ENCODE peak calls at places on chromosome 10, in six cellular contexts. K, J, M, D, H and B are unnamed samples.
A peak's percentile ranks its signal among the peaks of the same experiment; 100 is the strongest.

GRCh38 chr10:133131053-133131452 is 29.0 kb upstream of the KNDC1 start:
- DNase-seq in M (no peak), J (no peak), K (no peak), H (no peak), D (no peak), B (no peak)

GRCh38 chr10:16652154-16652553 is 130.5 kb upstream of the C1QL3 start:
- DNase-seq in H (no peak), K (peak; percentile 11), J (no peak), M (no peak), D (no peak), B (no peak)

GRCh38 chr10:81031774-81032173 is 494.1 kb downstream of the SH2D4B start:
- DNase-seq in H (no peak), M (no peak), K (no peak), J (no peak), D (no peak), B (no peak)

GRCh38 chr10:49627644-49628247 is 13.9 kb downstream of the CHAT start:
- DNase-seq in M (no peak), D (no peak), K (no peak), J (no peak), H (no peak), B (no peak)

GRCh38 chr10:132111871-132112341 is 46.2 kb downstream of the JAKMIP3 start:
- DNase-seq in D (peak; percentile 0), K (no peak), J (peak; percentile 80), M (no peak), H (peak; percentile 11), B (no peak)

GRCh38 chr10:101319241-101319915 is 34.6 kb upstream of the BTRC start:
- DNase-seq in J (no peak), K (peak; percentile 25), M (no peak), D (peak; percentile 25), H (no peak), B (no peak)

GRCh38 chr10:132421377-132422168 is 24.6 kb downstream of the PWWP2B start:
- DNase-seq in D (no peak), H (peak; percentile 78), J (no peak), M (no peak), K (no peak), B (peak; percentile 83)

GRCh38 chr10:13942030-13942429 is 355.3 kb downstream of the PRPF18 start:
- DNase-seq in M (no peak), H (no peak), J (no peak), D (no peak), K (no peak), B (no peak)

GRCh38 chr10:29794776-29795635 is 160.2 kb upstream of the SVIL start:
- DNase-seq in K (no peak), H (no peak), M (no peak), J (no peak), D (no peak), B (no peak)

GRCh38 chr10:73058057-73058591 is 38.5 kb downstream of the P4HA1 start:
- DNase-seq in H (no peak), J (no peak), K (no peak), D (no peak), M (no peak), B (no peak)

GRCh38 chr10:23203369-23204325 is 11.5 kb downstream of the PTF1A start:
- DNase-seq in J (no peak), H (no peak), M (no peak), K (no peak), D (no peak), B (no peak)

GRCh38 chr10:4043897-4044296 is 258.9 kb upstream of the KLF6 start:
- DNase-seq in M (no peak), H (no peak), K (no peak), J (no peak), D (no peak), B (no peak)

GRCh38 chr10:50963063-50963462 is 77.6 kb upstream of the A1CF start:
- DNase-seq in M (no peak), K (no peak), H (no peak), J (no peak), D (no peak), B (no peak)

GRCh38 chr10:71835671-71836593 is 15.1 kb downstream of the PSAP start:
- DNase-seq in D (peak; percentile 48), M (peak; percentile 84), J (peak; percentile 90), H (peak; percentile 58), K (peak; percentile 99), B (peak; percentile 89)

GRCh38 chr10:128325788-128326187 is 199.6 kb upstream of the MKI67 start:
- DNase-seq in H (no peak), M (no peak), K (no peak), D (no peak), J (no peak), B (no peak)

GRCh38 chr10:28533571-28534304 is 820 bp downstream of the WAC start:
- DNase-seq in M (peak; percentile 57), J (no peak), H (peak; percentile 77), D (peak; percentile 73), K (peak; percentile 34), B (peak; percentile 80)

GRCh38 chr10:59434463-59435326 is 72.3 kb upstream of the FAM13C start:
- DNase-seq in K (peak; percentile 63), H (no peak), J (no peak), D (no peak), M (no peak), B (no peak)

GRCh38 chr10:44858017-44858371 is 53.1 kb upstream of the TMEM72 start:
- DNase-seq in D (no peak), J (no peak), K (no peak), M (no peak), H (no peak), B (no peak)
- TF ChIP-seq CTCF in D (no peak), J (peak; percentile 16), K (no peak), M (peak; percentile 3), H (peak; percentile 7), B (no peak)

GRCh38 chr10:112361951-112362770 is 11.8 kb upstream of the ACSL5 start:
- DNase-seq in M (no peak), J (no peak), H (peak; percentile 53), D (peak; percentile 19), K (peak; percentile 80), B (peak; percentile 68)
- TF ChIP-seq CTCF in M (no peak), J (no peak), H (no peak), D (no peak), K (peak; percentile 25), B (no peak)

GRCh38 chr10:5639066-5639465 is 27.3 kb downstream of the ASB13 start:
- DNase-seq in M (no peak), K (no peak), D (no peak), J (no peak), H (no peak), B (no peak)
- TF ChIP-seq CTCF in M (no peak), K (no peak), D (no peak), J (no peak), H (no peak), B (no peak)

DNA sequence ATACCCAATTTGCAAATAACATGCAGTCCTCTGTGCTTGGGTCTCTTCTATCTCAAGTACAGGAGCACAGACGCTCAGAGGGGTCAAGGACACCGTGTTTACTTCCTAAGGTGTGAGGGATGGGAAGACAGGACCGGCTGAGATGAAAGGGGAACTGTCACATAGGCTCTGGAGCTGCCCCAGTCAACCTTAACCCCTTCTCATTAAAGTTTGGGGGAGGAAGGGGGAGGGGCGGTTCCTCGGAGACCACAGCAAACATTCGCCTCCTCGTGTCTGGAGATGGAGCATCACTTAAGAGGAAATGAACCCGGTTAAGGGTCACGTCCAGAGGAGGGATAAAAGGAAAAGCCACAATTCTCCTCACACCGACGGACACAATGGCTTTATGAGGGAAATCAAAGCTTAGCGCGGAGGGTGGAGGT is 1.1 kb downstream of the SH3PXD2A start:
- DNase-seq in D (peak; percentile 66), K (peak; percentile 69), M (no peak), H (no peak), J (no peak), B (no peak)
- TF ChIP-seq CTCF in D (no peak), K (no peak), M (no peak), H (no peak), J (no peak), B (peak; percentile 4)

GRCh38 chr10:96500050-96500449 is 13.7 kb downstream of the TLL2 start:
- DNase-seq in D (no peak), J (no peak), M (no peak), K (no peak), H (no peak), B (no peak)

GRCh38 chr10:96501985-96502384 is 11.7 kb downstream of the TLL2 start:
- DNase-seq in M (no peak), H (no peak), K (peak; percentile 3), D (no peak), J (no peak), B (no peak)

GRCh38 chr10:96497391-96497790 is 16.3 kb downstream of the TLL2 start:
- DNase-seq in K (no peak), M (no peak), J (peak; percentile 59), D (no peak), H (no peak), B (no peak)

GRCh38 chr10:96502561-96503267 is 11.0 kb downstream of the TLL2 start:
- DNase-seq in K (peak; percentile 26), M (no peak), D (no peak), H (no peak), J (peak; percentile 62), B (no peak)

GRCh38 chr10:96500519-96500918 is 13.2 kb downstream of the TLL2 start:
- DNase-seq in K (no peak), M (no peak), J (peak; percentile 51), D (no peak), H (no peak), B (no peak)
- TF ChIP-seq CTCF in K (no peak), M (no peak), J (no peak), D (no peak), H (no peak), B (no peak)

DNA sequence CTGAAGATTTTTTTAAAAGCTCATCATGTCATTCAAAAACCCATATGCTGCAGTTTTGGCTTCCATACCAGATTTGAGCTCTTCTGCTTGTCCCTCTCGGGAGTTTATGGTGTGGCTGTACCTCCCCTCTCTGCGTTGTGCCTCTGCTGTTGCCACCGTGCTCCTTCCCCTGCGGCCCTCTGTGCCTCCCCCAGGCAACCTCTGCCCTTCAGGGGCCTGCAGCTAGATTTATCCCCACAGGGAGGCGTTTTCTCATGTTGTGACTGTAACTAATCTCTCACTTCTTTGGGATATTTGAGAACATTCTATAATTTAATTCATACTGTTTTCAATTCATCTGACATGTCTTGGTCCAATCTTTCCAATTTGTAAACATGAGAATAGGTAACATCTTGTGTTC is 52.7 kb downstream of the TASOR2 start:
- DNase-seq in H (no peak), D (peak; percentile 23), K (no peak), J (no peak), M (no peak), B (no peak)
- TF ChIP-seq CTCF in H (no peak), D (peak; percentile 18), K (no peak), J (peak; percentile 20), M (no peak), B (no peak)

GRCh38 chr10:60441515-60441914 is 51.8 kb upstream of the ANK3 start:
- DNase-seq in H (no peak), J (no peak), M (no peak), D (no peak), K (peak; percentile 48), B (no peak)
- TF ChIP-seq CTCF in H (peak; percentile 38), J (peak; percentile 55), M (no peak), D (peak; percentile 22), K (peak; percentile 44), B (peak; percentile 2)

GRCh38 chr10:95374597-95375209 is 83.9 kb upstream of the PDLIM1 start:
- DNase-seq in J (peak; percentile 88), K (peak; percentile 79), M (no peak), D (peak; percentile 83), H (peak; percentile 64), B (peak; percentile 32)
- TF ChIP-seq CTCF in J (peak; percentile 89), K (peak; percentile 99), M (no peak), D (peak; percentile 94), H (peak; percentile 97), B (peak; percentile 23)